ENCODE peak calls at places on chromosome 7, in nine cellular contexts. I is foreskin fibroblast, L is breast epithelium, P is AG04450, S is Calu3, U is RWPE1, R is colonic mucosa, K is GM13976, Y is neural progenitor cell. D is an unnamed sample.

GRCh38 chr7:66442385-66442784 is 186.3 kb upstream of the KCTD7 start:
- DNase-seq in I (no peak), L (no peak), P (no peak), K (no peak), R (no peak), Y (no peak), U (no peak), S (no peak), D (no peak)

GRCh38 chr7:47786557-47787248 is 161.6 kb downstream of the PKD1L1 start:
- DNase-seq in Y (peak; percentile 34), R (peak; percentile 22), P (peak; percentile 96), L (peak; percentile 95), I (peak; percentile 100), U (peak; percentile 90), S (peak; percentile 99), K (no peak), D (peak; percentile 99)

GRCh38 chr7:87570178-87570577 is 30.5 kb downstream of the ABCB1 start:
- DNase-seq in R (no peak), L (no peak), Y (no peak), P (peak; percentile 74), U (peak; percentile 5), K (no peak), S (no peak), I (peak; percentile 40), D (peak; percentile 70)

GRCh38 chr7:132516042-132516840 is 60.0 kb downstream of the PLXNA4 start:
- DNase-seq in R (no peak), U (peak; percentile 6), I (peak; percentile 59), Y (no peak), S (no peak), K (no peak), P (no peak), L (no peak), D (peak; percentile 61)

GRCh38 chr7:139566736-139567646 is 43.5 kb downstream of the CLEC2L start:
- DNase-seq in S (no peak), K (no peak), R (no peak), L (no peak), P (no peak), Y (no peak), I (no peak), U (no peak), D (no peak)

GRCh38 chr7:135238112-135238744 is 4.6 kb downstream of the STRA8 start:
- DNase-seq in R (no peak), S (peak; percentile 22), U (no peak), Y (no peak), K (no peak), I (no peak), P (no peak), L (no peak), D (no peak)

GRCh38 chr7:9022456-9022855 is 589.0 kb downstream of the NXPH1 start:
- DNase-seq in S (no peak), I (no peak), P (no peak), Y (no peak), U (no peak), K (no peak), L (no peak), R (no peak), D (no peak)

GRCh38 chr7:103348452-103348851 is 1.0 kb downstream of the PSMC2 start:
- DNase-seq in Y (no peak), S (no peak), R (no peak), U (no peak), K (no peak), I (no peak), L (no peak), P (no peak), D (no peak)

GRCh38 chr7:25812086-25812855 is 339.7 kb upstream of the NFE2L3 start:
- DNase-seq in U (no peak), I (no peak), S (no peak), K (no peak), Y (no peak), R (no peak), P (no peak), L (no peak), D (no peak)

GRCh38 chr7:40673285-40673684 is 538.5 kb downstream of the SUGCT start:
- DNase-seq in R (no peak), U (peak; percentile 17), K (no peak), I (peak; percentile 65), Y (no peak), S (no peak), P (peak; percentile 55), L (no peak), D (peak; percentile 55)

GRCh38 chr7:130219086-130219620 is 11.5 kb downstream of the SSMEM1 start:
- DNase-seq in S (no peak), L (no peak), P (no peak), R (no peak), I (no peak), K (no peak), U (no peak), Y (no peak), D (no peak)

GRCh38 chr7:71444130-71444529 is 312.2 kb downstream of the GALNT17 start:
- DNase-seq in I (no peak), R (no peak), U (no peak), S (no peak), P (no peak), L (no peak), K (no peak), Y (no peak), D (no peak)

GRCh38 chr7:91636129-91636724 is 244.3 kb downstream of the MTERF1 start:
- DNase-seq in L (no peak), P (no peak), I (no peak), U (no peak), Y (peak; percentile 70), R (peak; percentile 22), S (peak; percentile 34), K (no peak), D (peak; percentile 16)
- TF ChIP-seq CTCF in L (peak; percentile 53), P (peak; percentile 43), I (peak; percentile 46), U (peak; percentile 45), Y (peak; percentile 77), R (peak; percentile 32), S (peak; percentile 31), K (peak; percentile 48), D (peak; percentile 78)

GRCh38 chr7:127484954-127485353 is 92.4 kb upstream of the ZNF800 start:
- DNase-seq in Y (no peak), L (no peak), I (no peak), R (no peak), U (no peak), S (no peak), K (no peak), P (no peak), D (no peak)

GRCh38 chr7:127487381-127487780 is 94.9 kb upstream of the ZNF800 start:
- DNase-seq in S (no peak), U (no peak), L (no peak), Y (no peak), P (no peak), R (no peak), K (no peak), I (no peak), D (no peak)

GRCh38 chr7:127486654-127487053 is 94.1 kb upstream of the ZNF800 start:
- DNase-seq in S (peak; percentile 10), K (no peak), I (no peak), Y (peak; percentile 4), L (no peak), P (no peak), R (no peak), U (peak; percentile 15), D (no peak)

GRCh38 chr7:127485482-127485881 is 93.0 kb upstream of the ZNF800 start:
- DNase-seq in U (no peak), I (no peak), Y (no peak), S (no peak), L (no peak), P (no peak), R (no peak), K (no peak), D (no peak)
- TF ChIP-seq CTCF in U (no peak), I (no peak), Y (no peak), S (no peak), L (no peak), P (no peak), R (no peak), K (no peak), D (no peak)

GRCh38 chr7:137816696-137817320 is 30.0 kb downstream of the DGKI start:
- DNase-seq in K (no peak), U (no peak), S (no peak), R (no peak), L (no peak), Y (peak; percentile 25), I (peak; percentile 27), P (no peak), D (peak; percentile 26)
- TF ChIP-seq CTCF in K (peak; percentile 40), U (no peak), S (no peak), R (no peak), L (no peak), Y (peak; percentile 46), I (peak; percentile 25), P (no peak), D (peak; percentile 68)

DNA sequence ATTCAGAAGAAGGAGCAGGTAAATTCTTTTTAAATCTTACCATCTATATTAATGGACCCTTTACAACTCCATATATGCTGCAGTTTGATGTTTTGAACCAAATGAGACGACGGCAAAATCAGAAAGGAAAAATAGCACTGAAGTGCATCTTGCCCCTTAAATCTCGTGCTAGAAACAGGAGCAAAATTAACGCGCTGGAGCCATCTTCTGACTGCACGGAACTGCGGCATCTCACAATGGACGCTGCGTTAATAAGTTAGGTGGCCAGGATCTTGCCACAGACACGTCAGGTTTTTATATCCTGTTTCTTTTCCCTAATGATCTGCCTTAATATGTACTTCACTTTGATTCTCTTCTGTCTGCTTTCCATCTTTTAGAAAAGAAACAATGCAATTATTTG is 354.5 kb downstream of the TFEC start:
- DNase-seq in R (no peak), K (no peak), P (peak; percentile 11), U (peak; percentile 5), I (peak; percentile 26), Y (peak; percentile 40), S (peak; percentile 21), L (no peak), D (no peak)
- TF ChIP-seq CTCF in R (no peak), K (no peak), P (peak; percentile 42), U (peak; percentile 42), I (peak; percentile 15), Y (peak; percentile 54), S (no peak), L (no peak), D (no peak)

GRCh38 chr7:95794917-95795515 is 22.7 kb downstream of the DYNC1I1 start:
- DNase-seq in S (peak; percentile 1), K (no peak), P (no peak), L (no peak), U (no peak), Y (peak; percentile 55), R (no peak), I (no peak), D (no peak)
- TF ChIP-seq CTCF in S (peak; percentile 24), K (no peak), P (peak; percentile 48), L (no peak), U (no peak), Y (peak; percentile 65), R (peak; percentile 40), I (peak; percentile 34), D (peak; percentile 62)

GRCh38 chr7:117870405-117870905 is 2.8 kb downstream of the CTTNBP2 start:
- DNase-seq in R (no peak), S (no peak), U (no peak), P (no peak), L (no peak), K (no peak), I (no peak), Y (no peak), D (no peak)
- TF ChIP-seq CTCF in R (no peak), S (no peak), U (no peak), P (no peak), L (no peak), K (no peak), I (no peak), Y (no peak), D (no peak)

DNA sequence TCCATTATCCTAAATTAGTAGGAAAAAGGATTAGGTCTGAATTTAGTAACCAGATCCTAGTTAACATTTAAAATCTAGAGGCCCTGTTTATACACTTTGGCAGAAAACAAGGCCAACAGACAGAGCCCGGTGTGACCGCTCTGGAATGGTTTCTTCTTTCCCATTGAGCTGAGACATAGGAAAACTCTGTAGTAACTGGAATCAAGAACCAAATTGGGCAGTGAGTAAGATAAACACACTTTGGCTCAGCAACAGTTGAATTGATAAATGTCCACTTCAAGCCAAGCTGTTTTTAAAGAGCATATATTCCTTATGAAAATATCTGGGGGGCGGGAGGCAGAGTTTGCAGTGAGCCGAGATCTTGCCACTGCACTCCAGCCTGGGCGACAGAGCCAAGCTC is 343.7 kb upstream of the SEMA3A start:
- DNase-seq in L (no peak), R (no peak), K (no peak), I (no peak), P (no peak), Y (no peak), S (no peak), U (no peak), D (no peak)
- TF ChIP-seq CTCF in L (no peak), R (no peak), K (no peak), I (no peak), P (no peak), Y (no peak), S (no peak), U (no peak), D (no peak)

D was measured in HFFc6.